ENCODE peak calls at places on chromosomes 7 and 10, in four cellular contexts. G is AG08396, M is EH, Q is HFFc6. T is an unnamed sample.

GRCh38 chr7:128108641-128109423 is 77.6 kb upstream of the LRRC4 start:
- DNase-seq in Q (no peak), M (no peak), G (no peak), T (peak; percentile 34)

GRCh38 chr10:129319934-129320333 is 147.1 kb upstream of the MGMT start:
- DNase-seq in Q (no peak), G (no peak), M (no peak), T (no peak)

GRCh38 chr7:19969859-19970493 is 196.6 kb upstream of the TMEM196 start:
- DNase-seq in Q (no peak), M (no peak), G (no peak), T (no peak)

GRCh38 chr7:78398576-78398975 is 600.0 kb downstream of the PHTF2 start:
- DNase-seq in Q (no peak), G (no peak), M (no peak), T (no peak)

GRCh38 chr7:69457912-69458491 is 140.3 kb upstream of the AUTS2 start:
- DNase-seq in M (no peak), G (no peak), Q (no peak), T (no peak)

GRCh38 chr7:75072978-75073282 is 672 bp downstream of the RCC1L start:
- DNase-seq in G (no peak), Q (no peak), M (no peak), T (no peak)

GRCh38 chr10:23186178-23186577 is 5.9 kb upstream of the PTF1A start:
- DNase-seq in G (no peak), Q (no peak), M (no peak), T (no peak)

GRCh38 chr10:43138757-43139241 is 554 bp downstream of the CSGALNACT2 start:
- DNase-seq in Q (peak; percentile 53), M (peak; percentile 60), G (peak; percentile 54), T (no peak)

GRCh38 chr7:99102809-99103690 is 40.9 kb downstream of the SMURF1 start:
- DNase-seq in G (no peak), Q (peak; percentile 76), M (peak; percentile 87), T (no peak)

GRCh38 chr10:17673517-17674051 is 29.6 kb downstream of the STAM start:
- DNase-seq in M (peak; percentile 96), G (peak; percentile 78), Q (peak; percentile 94), T (no peak)

GRCh38 chr10:27529010-27529783 is 25.1 kb downstream of the RAB18 start:
- DNase-seq in M (peak; percentile 36), Q (no peak), G (no peak), T (no peak)

GRCh38 chr10:109920011-109920410 is 3.3 kb downstream of the XPNPEP1 start:
- DNase-seq in M (no peak), Q (no peak), G (no peak), T (no peak)

GRCh38 chr10:44046605-44047004 is 338.3 kb downstream of the CXCL12 start:
- DNase-seq in M (peak; percentile 75), G (no peak), Q (peak; percentile 80), T (no peak)

GRCh38 chr7:12685550-12685949 is 1.9 kb upstream of the ARL4A start:
- DNase-seq in M (peak; percentile 43), Q (no peak), G (peak; percentile 18), T (no peak)

GRCh38 chr7:79828866-79829265 is 305.8 kb upstream of the GNAI1 start:
- DNase-seq in G (no peak), M (no peak), Q (no peak), T (no peak)

GRCh38 chr10:121668336-121669009 is 70.2 kb upstream of the FGFR2 start:
- DNase-seq in M (no peak), Q (no peak), G (no peak), T (peak; percentile 69)

GRCh38 chr10:51619365-51619764 is 80.0 kb downstream of the CSTF2T start:
- DNase-seq in G (no peak), Q (no peak), M (no peak), T (no peak)

GRCh38 chr10:78863601-78864239 is 205.0 kb upstream of the ZMIZ1 start:
- DNase-seq in G (no peak), M (no peak), Q (no peak), T (no peak)

GRCh38 chr10:96626795-96627194 is 40.0 kb upstream of the TM9SF3 start:
- DNase-seq in Q (no peak), M (no peak), G (no peak), T (no peak)

GRCh38 chr10:11142809-11143208 is 125.1 kb downstream of the CELF2 start:
- DNase-seq in G (no peak), M (no peak), Q (no peak), T (no peak)

GRCh38 chr10:71516890-71517289 is 120.2 kb downstream of the CDH23 start:
- DNase-seq in Q (no peak), M (no peak), G (no peak), T (no peak)

GRCh38 chr7:148222716-148223115 is 367.9 kb upstream of the C7orf33 start:
- DNase-seq in G (no peak), Q (no peak), M (no peak), T (no peak)

GRCh38 chr7:139776486-139777303 is 1.1 kb downstream of the HIPK2 start:
- DNase-seq in M (peak; percentile 66), G (peak; percentile 64), Q (peak; percentile 55), T (peak; percentile 62)

GRCh38 chr10:120514035-120514620 is 57.1 kb downstream of the PLPP4 start:
- DNase-seq in Q (no peak), M (peak; percentile 59), G (peak; percentile 56), T (no peak)

GRCh38 chr10:111525696-111526095 is 448.9 kb downstream of the ADRA2A start:
- DNase-seq in M (no peak), Q (no peak), G (no peak), T (no peak)

GRCh38 chr10:13518076-13518692 is 10.6 kb downstream of the BEND7 start:
- DNase-seq in M (peak; percentile 9), G (peak; percentile 23), Q (no peak), T (no peak)

GRCh38 chr7:93927585-93927984 is 6.0 kb downstream of the GNG11 start:
- DNase-seq in Q (no peak), G (no peak), M (peak; percentile 6), T (no peak)

GRCh38 chr7:158467562-158467961 is 120.1 kb downstream of the PTPRN2 start:
- DNase-seq in M (no peak), Q (no peak), G (no peak), T (no peak)

GRCh38 chr10:43076311-43076875 is 476 bp upstream of the RET start:
- DNase-seq in G (no peak), Q (no peak), M (no peak), T (no peak)

GRCh38 chr7:143368387-143368786 is 5.9 kb upstream of the FAM131B start:
- DNase-seq in G (no peak), Q (no peak), M (no peak), T (no peak)

GRCh38 chr7:50362712-50363282 is 58.3 kb downstream of the IKZF1 start:
- DNase-seq in Q (no peak), G (no peak), M (no peak), T (no peak)

GRCh38 chr7:124276005-124276606 is 243.2 kb upstream of the TMEM229A start:
- DNase-seq in G (peak; percentile 7), M (peak; percentile 23), Q (no peak), T (no peak)

GRCh38 chr7:148622887-148623585 is 32.5 kb downstream of the C7orf33 start:
- DNase-seq in M (no peak), Q (no peak), G (no peak), T (no peak)

GRCh38 chr10:96618648-96619047 is 31.8 kb upstream of the TM9SF3 start:
- DNase-seq in G (peak; percentile 38), Q (no peak), M (peak; percentile 25), T (no peak)

GRCh38 chr10:85615556-85615955 is 751.0 kb downstream of the GRID1 start:
- DNase-seq in M (no peak), Q (no peak), G (no peak), T (no peak)

GRCh38 chr10:63562391-63562790 is 41.2 kb downstream of the REEP3 start:
- DNase-seq in M (no peak), Q (no peak), G (no peak), T (no peak)

GRCh38 chr7:41156268-41156667 is 546.6 kb downstream of the INHBA start:
- DNase-seq in M (peak; percentile 52), G (no peak), Q (no peak), T (no peak)

GRCh38 chr10:86654411-86655172 is at the start of gene OPN4:
- DNase-seq in M (peak; percentile 52), Q (no peak), G (no peak), T (peak; percentile 57)